ENCODE peak calls at places on chromosomes 5 and 9, in four cellular contexts. C is fibroblast of the aortic adventitia; S is activated B cell treated with CpG ODN at 0.5 μM for 24 hours; G is activated CD4-positive, CD25-positive, alpha-beta regulatory T cell treated with anti-CD3 and anti-CD28 coated beads, Interleukin-2, amount 50 U/mL, for 72 hours. O is an unnamed sample.

GRCh38 chr5:122493091-122493775 is 181.2 kb downstream of the SNCAIP start:
- DNase-seq in C (no peak), G (no peak), S (no peak), O (no peak)

GRCh38 chr5:168106008-168106761 is 185.3 kb upstream of the WWC1 start:
- DNase-seq in C (no peak), G (no peak), S (no peak), O (no peak)

GRCh38 chr9:128454991-128455390 is 815 bp upstream of the ODF2 start:
- DNase-seq in C (no peak), G (no peak), S (no peak), O (no peak)

GRCh38 chr5:131511934-131512333 is 123.1 kb downstream of the RAPGEF6 start:
- DNase-seq in G (no peak), C (no peak), S (no peak), O (no peak)

GRCh38 chr5:54595724-54596123 is 78.2 kb downstream of the SNX18 start:
- DNase-seq in G (no peak), C (peak; percentile 75), S (no peak), O (no peak)

GRCh38 chr5:117943521-117943920 is 1044.8 kb downstream of the DTWD2 start:
- DNase-seq in C (no peak), S (no peak), G (no peak), O (no peak)

GRCh38 chr5:124980174-124980941 is 233.9 kb upstream of the ZNF608 start:
- DNase-seq in S (no peak), C (no peak), G (no peak), O (no peak)

GRCh38 chr5:125408582-125409069 is 662.2 kb upstream of the ZNF608 start:
- DNase-seq in S (no peak), G (no peak), C (peak; percentile 89), O (peak; percentile 65)

GRCh38 chr9:3251309-3251708 is 274.5 kb downstream of the RFX3 start:
- DNase-seq in G (no peak), C (no peak), S (no peak), O (no peak)

GRCh38 chr5:135423158-135423925 is 23.8 kb downstream of the DCANP1 start:
- DNase-seq in S (no peak), C (no peak), G (no peak), O (no peak)

GRCh38 chr5:57002959-57003485 is 51.1 kb upstream of the MIER3 start:
- DNase-seq in S (no peak), G (no peak), C (no peak), O (no peak)

GRCh38 chr5:74312746-74313145 is 327.8 kb downstream of the ENC1 start:
- DNase-seq in G (no peak), S (no peak), C (peak; percentile 61), O (no peak)

GRCh38 chr9:82606761-82607382 is 456.1 kb downstream of the RASEF start:
- DNase-seq in G (no peak), S (no peak), C (peak; percentile 90), O (peak; percentile 57)

GRCh38 chr9:34139477-34140146 is 13.1 kb upstream of the DCAF12 start:
- DNase-seq in S (no peak), G (no peak), C (peak; percentile 97), O (peak; percentile 89)

GRCh38 chr5:57684299-57684702 is 201.7 kb upstream of the ACTBL2 start:
- DNase-seq in G (no peak), C (no peak), S (no peak), O (peak; percentile 44)

GRCh38 chr5:172731286-172732073 is 39.5 kb downstream of the DUSP1 start:
- DNase-seq in S (no peak), C (no peak), G (no peak), O (no peak)

GRCh38 chr5:133228316-133228715 is 176.5 kb downstream of the HSPA4 start:
- DNase-seq in S (no peak), G (no peak), C (no peak), O (no peak)

GRCh38 chr5:75340714-75341478 is 3.9 kb downstream of the HMGCR start:
- DNase-seq in C (no peak), S (no peak), G (no peak), O (no peak)

GRCh38 chr9:98231770-98232478 is 23.5 kb downstream of the TBC1D2 start:
- DNase-seq in C (peak; percentile 91), G (no peak), S (no peak), O (no peak)

GRCh38 chr9:122819791-122820489 is 8.4 kb downstream of the PDCL start:
- DNase-seq in S (no peak), C (no peak), G (no peak), O (peak; percentile 97)

GRCh38 chr5:151121652-151122051 is 35.9 kb downstream of the ANXA6 start:
- DNase-seq in C (no peak), G (no peak), S (no peak), O (no peak)

GRCh38 chr9:137017791-137018497 is 10.1 kb downstream of the ABCA2 start:
- DNase-seq in C (no peak), S (no peak), G (no peak), O (no peak)

GRCh38 chr5:90548069-90548593 is 10.5 kb upstream of the ADGRV1 start:
- DNase-seq in G (no peak), S (no peak), C (no peak), O (no peak)

GRCh38 chr5:173204185-173204979 is 30.6 kb downstream of the NKX2-5 start:
- DNase-seq in S (no peak), C (peak; percentile 51), G (no peak), O (peak; percentile 36)

GRCh38 chr9:98565152-98566135 is 143.3 kb downstream of the GABBR2 start:
- DNase-seq in S (no peak), C (no peak), G (no peak), O (no peak)

GRCh38 chr5:123515904-123516303 is 3.9 kb downstream of the CSNK1G3 start:
- DNase-seq in S (no peak), C (no peak), G (no peak), O (no peak)

GRCh38 chr9:96100385-96100978 is 201.5 kb downstream of the HSD17B3 start:
- DNase-seq in C (no peak), S (no peak), G (no peak), O (no peak)

GRCh38 chr5:848671-849111 is 2.1 kb downstream of the ZDHHC11 start:
- DNase-seq in C (no peak), G (peak; percentile 13), S (no peak), O (no peak)

GRCh38 chr5:120329095-120329494 is 135.0 kb upstream of the PRR16 start:
- DNase-seq in C (no peak), G (no peak), S (no peak), O (no peak)

GRCh38 chr5:104635216-104635615 is 1072.6 kb upstream of the NUDT12 start:
- DNase-seq in G (no peak), C (peak; percentile 8), S (no peak), O (peak; percentile 22)

GRCh38 chr9:135960328-135961276 is 571 bp downstream of the UBAC1 start:
- DNase-seq in C (peak; percentile 15), S (peak; percentile 27), G (no peak), O (peak; percentile 29)

GRCh38 chr9:36603006-36603405 is 30.3 kb downstream of the MELK start:
- DNase-seq in G (no peak), C (peak; percentile 60), S (no peak), O (no peak)

GRCh38 chr9:116806075-116806474 is 119.0 kb downstream of the TRIM32 start:
- DNase-seq in G (no peak), C (peak; percentile 3), S (no peak), O (no peak)

GRCh38 chr9:16352232-16352631 is 518.2 kb downstream of the BNC2 start:
- DNase-seq in G (no peak), S (no peak), C (no peak), O (no peak)